ENCODE peak calls at places on chromosomes 1 and 21, in ten cellular contexts. R, Q, T, U, I, K, S, Y, G and J are unnamed samples.

GRCh38 chr1:95916616-95917015 is 682.6 kb downstream of the RWDD3 start:
- DNase-seq in K (no peak), T (no peak), R (no peak), Q (peak), U (peak), S (peak), I (no peak), Y (no peak), G (no peak), J (peak)

GRCh38 chr1:5001466-5001865 is 347.1 kb downstream of the AJAP1 start:
- DNase-seq in K (peak), I (no peak), T (peak), G (no peak), Y (peak), S (no peak), Q (no peak), R (no peak), U (no peak), J (no peak)

GRCh38 chr1:6287029-6287428 is 26.1 kb upstream of the GPR153 start:
- DNase-seq in I (no peak), R (no peak), K (no peak), G (no peak), U (no peak), Y (no peak), S (no peak), Q (no peak), T (no peak), J (no peak)

GRCh38 chr1:242524571-242525359 is at the start of gene PLD5:
- DNase-seq in R (no peak), U (no peak), G (no peak), Y (no peak), I (no peak), S (no peak), Q (peak), K (no peak), T (peak), J (no peak)

GRCh38 chr1:147591246-147591891 is 50.1 kb downstream of the BCL9 start:
- DNase-seq in S (no peak), R (no peak), U (no peak), G (no peak), Y (no peak), Q (no peak), K (no peak), T (no peak), I (no peak), J (no peak)

GRCh38 chr1:67722292-67722944 is 37.4 kb downstream of the GADD45A start:
- DNase-seq in U (no peak), Y (no peak), T (no peak), R (no peak), Q (no peak), G (no peak), S (peak), K (no peak), I (no peak), J (peak)

GRCh38 chr1:234707641-234708040 is 97.7 kb upstream of the IRF2BP2 start:
- DNase-seq in Q (no peak), S (peak), K (no peak), U (no peak), R (no peak), T (no peak), Y (no peak), I (no peak), G (no peak), J (peak)

GRCh38 chr1:150553392-150554085 is 4.3 kb downstream of the ADAMTSL4 start:
- DNase-seq in K (no peak), T (no peak), U (no peak), S (no peak), I (no peak), Y (no peak), R (no peak), Q (no peak), G (no peak), J (no peak)

GRCh38 chr1:56396524-56397067 is 182.8 kb downstream of the PLPP3 start:
- DNase-seq in T (no peak), K (no peak), Q (no peak), R (no peak), Y (no peak), G (no peak), U (no peak), I (no peak), S (no peak), J (no peak)

GRCh38 chr21:44510508-44511218 is 29.3 kb downstream of the KRTAP10-1 start:
- DNase-seq in G (peak), R (peak), Q (peak), U (no peak), T (peak), I (peak), S (no peak), Y (peak), K (peak), J (peak)

GRCh38 chr1:22556391-22557104 is 6.7 kb upstream of the EPHA8 start:
- DNase-seq in G (no peak), I (no peak), Q (no peak), R (no peak), S (no peak), U (no peak), T (no peak), Y (no peak), K (no peak), J (no peak)

GRCh38 chr1:33140153-33141149 is 41.4 kb downstream of the TRIM62 start:
- DNase-seq in R (no peak), T (no peak), U (no peak), K (no peak), G (no peak), Y (no peak), Q (peak), S (peak), I (no peak), J (no peak)

GRCh38 chr1:228011721-228012311 is 5.0 kb downstream of the WNT3A start:
- DNase-seq in T (no peak), S (no peak), R (no peak), K (no peak), Y (no peak), I (no peak), U (no peak), Q (no peak), G (no peak), J (no peak)

GRCh38 chr1:8914471-8914870 is 31.2 kb upstream of the CA6 start:
- DNase-seq in T (no peak), Y (no peak), I (no peak), U (no peak), K (no peak), Q (no peak), S (no peak), G (no peak), R (no peak), J (no peak)

GRCh38 chr21:17726047-17726446 is 93.1 kb downstream of the C21orf91 start:
- DNase-seq in I (no peak), K (no peak), S (peak), Q (no peak), U (no peak), Y (no peak), R (no peak), G (no peak), T (no peak), J (no peak)

GRCh38 chr1:200130552-200130951 is 103.0 kb downstream of the NR5A2 start:
- DNase-seq in Q (no peak), K (no peak), G (no peak), U (no peak), I (no peak), Y (no peak), S (peak), T (no peak), R (no peak), J (peak)

GRCh38 chr1:223727541-223727940 is 15.2 kb downstream of the CAPN2 start:
- DNase-seq in S (peak), Q (no peak), K (no peak), I (no peak), G (no peak), R (no peak), U (no peak), T (no peak), Y (no peak), J (no peak)

GRCh38 chr1:192749349-192749748 is 59.5 kb upstream of the RGS2 start:
- DNase-seq in G (no peak), I (no peak), Y (no peak), K (no peak), T (no peak), U (no peak), S (no peak), Q (no peak), R (no peak), J (peak)

GRCh38 chr1:55375617-55376258 is 160.6 kb upstream of the USP24 start:
- DNase-seq in K (peak), T (peak), I (peak), Y (peak), S (peak), G (no peak), Q (peak), U (peak), R (peak), J (peak)

GRCh38 chr1:244393604-244394176 is 58.0 kb downstream of the ADSS2 start:
- DNase-seq in T (no peak), S (no peak), G (no peak), U (no peak), Y (no peak), I (no peak), R (no peak), K (no peak), Q (no peak), J (no peak)

GRCh38 chr1:8348056-8348776 is 30.3 kb downstream of the SLC45A1 start:
- DNase-seq in G (no peak), U (no peak), S (no peak), T (no peak), I (peak), R (no peak), Y (no peak), K (no peak), Q (no peak), J (no peak)

GRCh38 chr1:207922554-207922953 is 11.6 kb upstream of the CD34 start:
- DNase-seq in S (no peak), G (no peak), R (no peak), U (no peak), Y (no peak), K (no peak), I (no peak), T (no peak), Q (no peak), J (no peak)

GRCh38 chr21:44392916-44393315 is 39.5 kb downstream of the TRPM2 start:
- DNase-seq in Y (no peak), T (no peak), U (no peak), I (no peak), K (no peak), Q (no peak), R (no peak), S (no peak), G (no peak), J (no peak)

GRCh38 chr1:165747632-165748452 is 20.8 kb downstream of the TMCO1 start:
- DNase-seq in R (no peak), K (no peak), U (no peak), G (no peak), T (no peak), Q (no peak), I (no peak), Y (no peak), S (no peak), J (no peak)

GRCh38 chr1:147626739-147627138 is 43.6 kb downstream of the ACP6 start:
- DNase-seq in G (no peak), I (no peak), T (no peak), Y (no peak), R (no peak), U (no peak), Q (peak), K (no peak), S (no peak), J (no peak)

GRCh38 chr1:1827089-1827433 is 48.8 kb upstream of the NADK start:
- DNase-seq in S (no peak), Y (no peak), I (no peak), K (no peak), U (no peak), R (no peak), Q (no peak), G (no peak), T (no peak), J (no peak)